ENCODE peak calls at places on chromosomes 7 and 10, in five cellular contexts. W is sigmoid colon, F is neuronal stem cell, X is right cardiac atrium, H is aorta. E is an unnamed sample. For H3K4me1, the result is how much of the 10 kb centered on the place peaks cover.

GRCh38 chr10:110936757-110937156 is 17.4 kb downstream of the SHOC2 start:
- DNase-seq in X (peak), W (no peak), F (no peak), H (no peak), E (no peak)

GRCh38 chr10:75211007-75211735 is 575 bp downstream of the VDAC2 start:
- DNase-seq in W (peak), H (no peak), F (no peak), X (no peak), E (no peak)

GRCh38 chr7:91050677-91051076 is 213.6 kb upstream of the FZD1 start:
- DNase-seq in W (no peak), X (no peak), F (no peak), H (no peak), E (no peak)

GRCh38 chr7:150737265-150738055 is at the start of gene GIMAP5:
- DNase-seq in W (no peak), X (peak), H (no peak), F (no peak), E (no peak)

GRCh38 chr10:115988380-115988779 is 284.6 kb downstream of the GFRA1 start:
- DNase-seq in W (no peak), F (no peak), X (no peak), H (no peak), E (no peak)

GRCh38 chr7:157139142-157140117 is 704 bp downstream of the UBE3C start:
- DNase-seq in F (peak), H (peak), X (peak), W (peak), E (peak)

GRCh38 chr7:122691569-122692235 is 7.2 kb downstream of the RNF133 start:
- DNase-seq in W (no peak), X (no peak), F (no peak), H (no peak), E (no peak)

GRCh38 chr10:60914676-60915075 is 29.3 kb downstream of the RHOBTB1 start:
- DNase-seq in H (peak), W (peak), X (peak), F (no peak), E (no peak)

GRCh38 chr7:123208793-123209192 is 9.0 kb upstream of the SLC13A1 start:
- DNase-seq in H (no peak), W (no peak), F (no peak), X (no peak), E (no peak)

GRCh38 chr10:50527438-50528043 is 96.2 kb downstream of the SGMS1 start:
- DNase-seq in H (no peak), F (no peak), X (no peak), W (no peak), E (no peak)

GRCh38 chr7:138750926-138751464 is 46.8 kb upstream of the TMEM213 start:
- DNase-seq in H (no peak), X (no peak), W (no peak), F (no peak), E (no peak)

GRCh38 chr7:128778946-128779345 is 3.4 kb upstream of the OPN1SW start:
- DNase-seq in X (no peak), F (no peak), H (no peak), W (no peak), E (no peak)

GRCh38 chr10:46325021-46325420 is 38.2 kb downstream of the ANTXRL start:
- DNase-seq in F (no peak), H (no peak), W (no peak), X (no peak), E (no peak)

GRCh38 chr10:6667679-6668270 is 87.7 kb upstream of the PRKCQ start:
- DNase-seq in H (no peak), X (no peak), W (no peak), F (peak), E (no peak)

GRCh38 chr7:5211730-5212482 is 21.9 kb downstream of the WIPI2 start:
- DNase-seq in X (peak), W (peak), F (no peak), H (no peak), E (no peak)

GRCh38 chr10:116723428-116724281 is 18.7 kb downstream of the HSPA12A start:
- DNase-seq in F (no peak), H (no peak), X (no peak), W (peak), E (no peak)

GRCh38 chr7:46315891-46316290 is 394.8 kb upstream of the IGFBP3 start:
- DNase-seq in X (no peak), F (no peak), H (no peak), W (no peak), E (no peak)

GRCh38 chr10:114045738-114046458 is 2.2 kb downstream of the ADRB1 start:
- DNase-seq in H (no peak), W (no peak), F (no peak), X (peak), E (no peak)

GRCh38 chr7:45874408-45875131 is 1.7 kb upstream of the CCDC201 start:
- DNase-seq in X (no peak), W (no peak), H (no peak), F (no peak), E (no peak)

GRCh38 chr7:36984051-36984492 is 259.8 kb upstream of the AOAH start:
- DNase-seq in H (no peak), X (no peak), F (no peak), W (no peak), E (no peak)
- H3K4me1 ChIP-seq in H (under half), X (under half), F (under half), W (under half), E (under half)

DNA sequence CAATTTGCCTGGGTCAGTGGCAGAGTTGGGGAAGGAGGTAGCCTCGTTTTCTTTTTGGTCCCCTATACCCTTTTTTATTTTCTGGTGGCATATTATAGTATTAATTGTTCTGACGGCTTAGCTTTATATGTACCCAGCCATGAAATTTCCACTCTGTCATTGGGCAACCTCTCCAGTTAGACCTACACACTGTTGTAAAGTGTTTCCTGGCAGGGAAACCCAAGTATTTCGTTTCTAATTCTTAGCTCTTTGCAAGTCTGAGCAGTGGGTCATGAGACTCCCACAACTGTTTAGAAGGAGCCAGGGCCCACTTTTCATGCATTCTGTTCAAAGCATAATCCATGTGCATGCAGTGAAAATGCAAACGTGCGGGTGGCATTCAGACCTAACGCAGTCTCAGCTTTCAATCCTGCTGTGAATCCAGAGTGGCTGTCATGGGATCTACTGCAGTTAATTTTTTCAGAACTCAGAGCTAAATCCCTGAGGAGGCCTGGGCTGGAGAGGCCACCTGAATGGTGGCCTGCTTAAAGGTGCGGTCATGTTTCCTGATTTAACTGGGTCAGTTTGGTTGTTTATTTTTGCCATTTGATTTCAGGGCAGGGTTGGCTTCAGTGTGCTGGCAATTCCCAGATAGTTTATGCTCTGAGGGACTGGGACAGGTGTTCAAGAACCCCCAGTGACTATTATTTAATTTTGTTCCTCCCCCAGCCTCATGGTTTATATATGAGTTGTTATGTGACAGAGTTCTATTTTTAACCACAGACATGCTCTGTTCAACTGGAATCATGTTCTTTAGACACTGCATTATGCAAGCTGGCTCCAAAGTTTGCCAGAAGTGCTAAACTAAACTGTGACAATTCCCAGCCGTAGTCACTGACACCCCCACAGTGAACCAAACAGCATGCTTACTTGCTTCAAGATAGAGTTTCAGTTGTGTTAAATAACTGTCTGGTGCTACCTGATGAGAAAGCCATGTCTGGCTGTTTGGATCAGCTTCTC is 27.4 kb upstream of the SYPL1 start:
- DNase-seq in X (no peak), F (no peak), H (no peak), W (peak), E (no peak)
- H3K4me3 ChIP-seq in X (no peak), F (no peak), H (no peak), W (no peak), E (no peak)

GRCh38 chr10:121449457-121450045 is 148.7 kb downstream of the FGFR2 start:
- DNase-seq in W (no peak), F (no peak), H (no peak), X (no peak), E (no peak)
- H3K4me1 ChIP-seq in W (under half), F (under half), H (under half), X (under half), E (under half)

DNA sequence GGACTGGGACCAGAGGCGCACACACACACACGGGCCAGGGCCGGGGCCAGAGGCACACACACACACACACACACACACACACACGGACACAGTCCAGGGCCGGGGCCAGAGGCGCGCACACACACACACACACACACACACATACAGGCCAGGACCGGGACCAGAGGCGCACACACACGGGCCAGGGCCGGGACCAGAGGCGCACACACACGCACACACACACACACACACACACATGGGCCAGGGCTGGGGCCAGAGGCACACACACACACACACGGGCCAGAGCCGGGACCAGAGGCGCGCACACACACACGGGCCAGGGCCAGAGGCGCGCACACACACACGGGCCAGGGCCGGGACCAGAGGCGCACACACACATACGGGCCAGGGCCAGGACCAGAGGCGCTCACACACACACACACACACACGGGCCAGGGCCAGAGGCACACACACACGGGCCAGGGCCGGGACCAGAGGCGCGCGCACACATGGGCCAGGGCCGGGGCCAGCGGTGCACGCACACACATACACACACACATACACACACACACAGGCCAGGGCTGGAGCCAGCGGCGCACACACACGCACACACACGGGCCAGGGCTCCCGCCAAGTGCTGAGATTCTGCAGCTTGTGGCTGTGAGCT is 268.8 kb downstream of the ELFN1 start:
- DNase-seq in X (peak), H (peak), F (no peak), W (no peak), E (peak)
- H3K4me3 ChIP-seq in X (no peak), H (no peak), F (no peak), W (no peak), E (no peak)

GRCh38 chr10:27153325-27153724 is 859 bp downstream of the YME1L1 start:
- DNase-seq in H (no peak), F (no peak), W (no peak), X (no peak), E (no peak)
- H3K4me1 ChIP-seq in H (under half), F (under half), W (under half), X (under half), E (half or more)

GRCh38 chr10:77513783-77514331 is 123.8 kb downstream of the KCNMA1 start:
- DNase-seq in X (no peak), F (no peak), W (peak), H (peak), E (no peak)
- H3K4me3 ChIP-seq in X (no peak), F (no peak), W (no peak), H (no peak), E (no peak)

GRCh38 chr10:103445366-103445765 is 6.8 kb downstream of the CALHM2 start:
- DNase-seq in W (no peak), F (no peak), X (no peak), H (no peak), E (no peak)
- H3K4me1 ChIP-seq in W (under half), F (under half), X (under half), H (under half), E (half or more)

GRCh38 chr7:98993024-98993897 is 114.9 kb downstream of the TRRAP start:
- DNase-seq in X (no peak), W (peak), H (no peak), F (no peak), E (no peak)
- H3K4me3 ChIP-seq in X (no peak), W (no peak), H (no peak), F (no peak), E (no peak)

GRCh38 chr10:34705563-34705962 is 109.5 kb downstream of the PARD3 start:
- DNase-seq in F (no peak), H (no peak), X (no peak), W (no peak), E (no peak)
- H3K4me1 ChIP-seq in F (under half), H (under half), X (under half), W (under half), E (half or more)

E was measured in left ventricle myocardium inferior.